ENCODE peak calls at places on chromosomes 5 and 9, in nine cellular contexts. One of them, this sample, is unnamed.
A peak's percentile ranks its signal among the peaks of the same experiment; 100 is the strongest.

GRCh38 chr9:77807846-77808749 is 160.0 kb upstream of the GNA14 start:
- DNase-seq in mucosa of gallbladder: no peak
- DNase-seq in AG08396: no peak
- DNase-seq in NCI-H69: no peak
- DNase-seq in T follicular helper cell: no peak
- DNase-seq in GM12865: no peak
- DNase-seq in naive thymus-derived CD8-positive, alpha-beta T cell: no peak
- DNase-seq in stimulated activated CD4-positive, alpha-beta T cell treated with anti-CD3 and anti-CD28 coated beads, Interleukin-4, amount 100 ng/mL, for 1 hour: no peak
- DNase-seq in BJ: no peak
- DNase-seq in this sample: no peak

GRCh38 chr9:99018653-99019052 is 74.9 kb downstream of the COL15A1 start:
- DNase-seq in mucosa of gallbladder: no peak
- DNase-seq in AG08396: no peak
- DNase-seq in NCI-H69: no peak
- DNase-seq in T follicular helper cell: no peak
- DNase-seq in GM12865: no peak
- DNase-seq in naive thymus-derived CD8-positive, alpha-beta T cell: no peak
- DNase-seq in stimulated activated CD4-positive, alpha-beta T cell treated with anti-CD3 and anti-CD28 coated beads, Interleukin-4, amount 100 ng/mL, for 1 hour: no peak
- DNase-seq in BJ: no peak
- DNase-seq in this sample: no peak

GRCh38 chr9:31776471-31776870 is 608.0 kb upstream of the ACO1 start:
- DNase-seq in mucosa of gallbladder: peak; percentile 69
- DNase-seq in AG08396: no peak
- DNase-seq in NCI-H69: peak; percentile 97
- DNase-seq in T follicular helper cell: no peak
- DNase-seq in GM12865: no peak
- DNase-seq in naive thymus-derived CD8-positive, alpha-beta T cell: no peak
- DNase-seq in stimulated activated CD4-positive, alpha-beta T cell treated with anti-CD3 and anti-CD28 coated beads, Interleukin-4, amount 100 ng/mL, for 1 hour: no peak
- DNase-seq in BJ: no peak
- DNase-seq in this sample: no peak

GRCh38 chr5:18305288-18305899 is 671.1 kb downstream of the TAF11L14 start:
- DNase-seq in mucosa of gallbladder: no peak
- DNase-seq in AG08396: peak; percentile 61
- DNase-seq in NCI-H69: peak; percentile 60
- DNase-seq in T follicular helper cell: no peak
- DNase-seq in GM12865: peak; percentile 35
- DNase-seq in naive thymus-derived CD8-positive, alpha-beta T cell: no peak
- DNase-seq in stimulated activated CD4-positive, alpha-beta T cell treated with anti-CD3 and anti-CD28 coated beads, Interleukin-4, amount 100 ng/mL, for 1 hour: no peak
- DNase-seq in BJ: no peak
- DNase-seq in this sample: no peak

GRCh38 chr5:145637396-145637795 is 197.7 kb downstream of the PRELID2 start:
- DNase-seq in mucosa of gallbladder: no peak
- DNase-seq in AG08396: no peak
- DNase-seq in NCI-H69: no peak
- DNase-seq in T follicular helper cell: no peak
- DNase-seq in GM12865: no peak
- DNase-seq in naive thymus-derived CD8-positive, alpha-beta T cell: no peak
- DNase-seq in stimulated activated CD4-positive, alpha-beta T cell treated with anti-CD3 and anti-CD28 coated beads, Interleukin-4, amount 100 ng/mL, for 1 hour: no peak
- DNase-seq in BJ: peak; percentile 45
- DNase-seq in this sample: no peak

GRCh38 chr5:56012281-56012963 is 17.7 kb upstream of the IL6ST start:
- DNase-seq in mucosa of gallbladder: no peak
- DNase-seq in AG08396: peak; percentile 35
- DNase-seq in NCI-H69: no peak
- DNase-seq in T follicular helper cell: peak; percentile 12
- DNase-seq in GM12865: peak; percentile 46
- DNase-seq in naive thymus-derived CD8-positive, alpha-beta T cell: no peak
- DNase-seq in stimulated activated CD4-positive, alpha-beta T cell treated with anti-CD3 and anti-CD28 coated beads, Interleukin-4, amount 100 ng/mL, for 1 hour: peak; percentile 6
- DNase-seq in BJ: peak; percentile 38
- DNase-seq in this sample: peak; percentile 11

GRCh38 chr5:18003784-18004183 is 369.5 kb downstream of the TAF11L14 start:
- DNase-seq in mucosa of gallbladder: no peak
- DNase-seq in AG08396: no peak
- DNase-seq in NCI-H69: no peak
- DNase-seq in T follicular helper cell: no peak
- DNase-seq in GM12865: no peak
- DNase-seq in naive thymus-derived CD8-positive, alpha-beta T cell: no peak
- DNase-seq in stimulated activated CD4-positive, alpha-beta T cell treated with anti-CD3 and anti-CD28 coated beads, Interleukin-4, amount 100 ng/mL, for 1 hour: no peak
- DNase-seq in BJ: no peak
- DNase-seq in this sample: no peak

GRCh38 chr5:44385236-44385940 is 3.8 kb downstream of the FGF10 start:
- DNase-seq in mucosa of gallbladder: no peak
- DNase-seq in AG08396: no peak
- DNase-seq in NCI-H69: peak; percentile 83
- DNase-seq in T follicular helper cell: no peak
- DNase-seq in GM12865: no peak
- DNase-seq in naive thymus-derived CD8-positive, alpha-beta T cell: no peak
- DNase-seq in stimulated activated CD4-positive, alpha-beta T cell treated with anti-CD3 and anti-CD28 coated beads, Interleukin-4, amount 100 ng/mL, for 1 hour: no peak
- DNase-seq in BJ: no peak
- DNase-seq in this sample: no peak

GRCh38 chr5:148623101-148623500 is 31.2 kb downstream of the HTR4 start:
- DNase-seq in mucosa of gallbladder: no peak
- DNase-seq in AG08396: no peak
- DNase-seq in NCI-H69: no peak
- DNase-seq in T follicular helper cell: no peak
- DNase-seq in GM12865: no peak
- DNase-seq in naive thymus-derived CD8-positive, alpha-beta T cell: no peak
- DNase-seq in stimulated activated CD4-positive, alpha-beta T cell treated with anti-CD3 and anti-CD28 coated beads, Interleukin-4, amount 100 ng/mL, for 1 hour: no peak
- DNase-seq in BJ: no peak
- DNase-seq in this sample: no peak

GRCh38 chr5:62386824-62387223 is 16.9 kb downstream of the DIMT1 start:
- DNase-seq in mucosa of gallbladder: no peak
- DNase-seq in AG08396: no peak
- DNase-seq in NCI-H69: no peak
- DNase-seq in T follicular helper cell: no peak
- DNase-seq in GM12865: no peak
- DNase-seq in naive thymus-derived CD8-positive, alpha-beta T cell: no peak
- DNase-seq in stimulated activated CD4-positive, alpha-beta T cell treated with anti-CD3 and anti-CD28 coated beads, Interleukin-4, amount 100 ng/mL, for 1 hour: no peak
- DNase-seq in BJ: no peak
- DNase-seq in this sample: no peak

GRCh38 chr5:32837211-32837610 is 126.1 kb downstream of the NPR3 start:
- DNase-seq in mucosa of gallbladder: no peak
- DNase-seq in AG08396: no peak
- DNase-seq in NCI-H69: no peak
- DNase-seq in T follicular helper cell: no peak
- DNase-seq in GM12865: no peak
- DNase-seq in naive thymus-derived CD8-positive, alpha-beta T cell: no peak
- DNase-seq in stimulated activated CD4-positive, alpha-beta T cell treated with anti-CD3 and anti-CD28 coated beads, Interleukin-4, amount 100 ng/mL, for 1 hour: no peak
- DNase-seq in BJ: no peak
- DNase-seq in this sample: no peak

GRCh38 chr5:55232194-55232984 is 1.0 kb downstream of the CCNO start:
- DNase-seq in mucosa of gallbladder: peak; percentile 24
- DNase-seq in AG08396: peak; percentile 15
- DNase-seq in NCI-H69: peak; percentile 84
- DNase-seq in T follicular helper cell: no peak
- DNase-seq in GM12865: no peak
- DNase-seq in naive thymus-derived CD8-positive, alpha-beta T cell: no peak
- DNase-seq in stimulated activated CD4-positive, alpha-beta T cell treated with anti-CD3 and anti-CD28 coated beads, Interleukin-4, amount 100 ng/mL, for 1 hour: peak; percentile 15
- DNase-seq in BJ: no peak
- DNase-seq in this sample: no peak

GRCh38 chr9:131618785-131619184 is 73.5 kb downstream of the PRRT1B start:
- DNase-seq in mucosa of gallbladder: no peak
- DNase-seq in AG08396: no peak
- DNase-seq in NCI-H69: no peak
- DNase-seq in T follicular helper cell: no peak
- DNase-seq in GM12865: no peak
- DNase-seq in naive thymus-derived CD8-positive, alpha-beta T cell: no peak
- DNase-seq in stimulated activated CD4-positive, alpha-beta T cell treated with anti-CD3 and anti-CD28 coated beads, Interleukin-4, amount 100 ng/mL, for 1 hour: no peak
- DNase-seq in BJ: no peak
- DNase-seq in this sample: no peak

GRCh38 chr5:56190500-56190899 is 42.6 kb downstream of the ANKRD55 start:
- DNase-seq in mucosa of gallbladder: peak; percentile 64
- DNase-seq in AG08396: no peak
- DNase-seq in NCI-H69: no peak
- DNase-seq in T follicular helper cell: peak; percentile 30
- DNase-seq in GM12865: no peak
- DNase-seq in naive thymus-derived CD8-positive, alpha-beta T cell: peak; percentile 43
- DNase-seq in stimulated activated CD4-positive, alpha-beta T cell treated with anti-CD3 and anti-CD28 coated beads, Interleukin-4, amount 100 ng/mL, for 1 hour: no peak
- DNase-seq in BJ: no peak
- DNase-seq in this sample: peak; percentile 52

GRCh38 chr9:93698140-93698908 is 121.9 kb downstream of the PHF2 start:
- DNase-seq in mucosa of gallbladder: no peak
- DNase-seq in AG08396: no peak
- DNase-seq in NCI-H69: peak; percentile 52
- DNase-seq in T follicular helper cell: no peak
- DNase-seq in GM12865: no peak
- DNase-seq in naive thymus-derived CD8-positive, alpha-beta T cell: no peak
- DNase-seq in stimulated activated CD4-positive, alpha-beta T cell treated with anti-CD3 and anti-CD28 coated beads, Interleukin-4, amount 100 ng/mL, for 1 hour: no peak
- DNase-seq in BJ: no peak
- DNase-seq in this sample: no peak

GRCh38 chr5:133225671-133226152 is 173.9 kb downstream of the HSPA4 start:
- DNase-seq in mucosa of gallbladder: no peak
- DNase-seq in AG08396: no peak
- DNase-seq in NCI-H69: peak; percentile 80
- DNase-seq in T follicular helper cell: no peak
- DNase-seq in GM12865: no peak
- DNase-seq in naive thymus-derived CD8-positive, alpha-beta T cell: no peak
- DNase-seq in stimulated activated CD4-positive, alpha-beta T cell treated with anti-CD3 and anti-CD28 coated beads, Interleukin-4, amount 100 ng/mL, for 1 hour: no peak
- DNase-seq in BJ: no peak
- DNase-seq in this sample: no peak

GRCh38 chr9:123933401-123933800 is 3.5 kb upstream of the DENND1A start:
- DNase-seq in mucosa of gallbladder: no peak
- DNase-seq in AG08396: peak; percentile 61
- DNase-seq in NCI-H69: peak; percentile 13
- DNase-seq in T follicular helper cell: no peak
- DNase-seq in GM12865: no peak
- DNase-seq in naive thymus-derived CD8-positive, alpha-beta T cell: no peak
- DNase-seq in stimulated activated CD4-positive, alpha-beta T cell treated with anti-CD3 and anti-CD28 coated beads, Interleukin-4, amount 100 ng/mL, for 1 hour: no peak
- DNase-seq in BJ: no peak
- DNase-seq in this sample: no peak

GRCh38 chr9:88460583-88461332 is 72.5 kb downstream of the SPIN1 start:
- DNase-seq in mucosa of gallbladder: no peak
- DNase-seq in AG08396: no peak
- DNase-seq in NCI-H69: peak; percentile 86
- DNase-seq in T follicular helper cell: no peak
- DNase-seq in GM12865: no peak
- DNase-seq in naive thymus-derived CD8-positive, alpha-beta T cell: no peak
- DNase-seq in stimulated activated CD4-positive, alpha-beta T cell treated with anti-CD3 and anti-CD28 coated beads, Interleukin-4, amount 100 ng/mL, for 1 hour: no peak
- DNase-seq in BJ: no peak
- DNase-seq in this sample: no peak

GRCh38 chr5:2207109-2207399 is 324.3 kb upstream of the IRX4 start:
- DNase-seq in mucosa of gallbladder: no peak
- DNase-seq in AG08396: no peak
- DNase-seq in NCI-H69: no peak
- DNase-seq in T follicular helper cell: no peak
- DNase-seq in GM12865: no peak
- DNase-seq in naive thymus-derived CD8-positive, alpha-beta T cell: no peak
- DNase-seq in stimulated activated CD4-positive, alpha-beta T cell treated with anti-CD3 and anti-CD28 coated beads, Interleukin-4, amount 100 ng/mL, for 1 hour: no peak
- DNase-seq in BJ: no peak
- DNase-seq in this sample: no peak

GRCh38 chr9:618478-618877 is 223.0 kb upstream of the DMRT1 start:
- DNase-seq in mucosa of gallbladder: no peak
- DNase-seq in AG08396: peak; percentile 12
- DNase-seq in NCI-H69: no peak
- DNase-seq in T follicular helper cell: no peak
- DNase-seq in GM12865: no peak
- DNase-seq in naive thymus-derived CD8-positive, alpha-beta T cell: no peak
- DNase-seq in stimulated activated CD4-positive, alpha-beta T cell treated with anti-CD3 and anti-CD28 coated beads, Interleukin-4, amount 100 ng/mL, for 1 hour: no peak
- DNase-seq in BJ: no peak
- DNase-seq in this sample: no peak

GRCh38 chr9:68947015-68947414 is 66.9 kb downstream of the PRKACG start:
- DNase-seq in mucosa of gallbladder: no peak
- DNase-seq in AG08396: no peak
- DNase-seq in NCI-H69: peak; percentile 71
- DNase-seq in T follicular helper cell: no peak
- DNase-seq in GM12865: no peak
- DNase-seq in naive thymus-derived CD8-positive, alpha-beta T cell: no peak
- DNase-seq in stimulated activated CD4-positive, alpha-beta T cell treated with anti-CD3 and anti-CD28 coated beads, Interleukin-4, amount 100 ng/mL, for 1 hour: no peak
- DNase-seq in BJ: no peak
- DNase-seq in this sample: no peak

GRCh38 chr9:83981126-83981871 is 694 bp downstream of the RMI1 start:
- DNase-seq in mucosa of gallbladder: peak; percentile 23
- DNase-seq in AG08396: peak; percentile 51
- DNase-seq in NCI-H69: peak; percentile 84
- DNase-seq in T follicular helper cell: no peak
- DNase-seq in GM12865: peak; percentile 60
- DNase-seq in naive thymus-derived CD8-positive, alpha-beta T cell: no peak
- DNase-seq in stimulated activated CD4-positive, alpha-beta T cell treated with anti-CD3 and anti-CD28 coated beads, Interleukin-4, amount 100 ng/mL, for 1 hour: no peak
- DNase-seq in BJ: no peak
- DNase-seq in this sample: no peak

GRCh38 chr5:177455036-177455660 is 8.5 kb downstream of the PRR7 start:
- DNase-seq in mucosa of gallbladder: peak; percentile 85
- DNase-seq in AG08396: peak; percentile 77
- DNase-seq in NCI-H69: peak; percentile 96
- DNase-seq in T follicular helper cell: peak; percentile 89
- DNase-seq in GM12865: peak; percentile 93
- DNase-seq in naive thymus-derived CD8-positive, alpha-beta T cell: peak; percentile 89
- DNase-seq in stimulated activated CD4-positive, alpha-beta T cell treated with anti-CD3 and anti-CD28 coated beads, Interleukin-4, amount 100 ng/mL, for 1 hour: peak; percentile 95
- DNase-seq in BJ: no peak
- DNase-seq in this sample: peak; percentile 89

GRCh38 chr5:40991168-40991980 is 79.8 kb downstream of the MROH2B start:
- DNase-seq in mucosa of gallbladder: peak; percentile 85
- DNase-seq in AG08396: peak; percentile 39
- DNase-seq in NCI-H69: no peak
- DNase-seq in T follicular helper cell: no peak
- DNase-seq in GM12865: no peak
- DNase-seq in naive thymus-derived CD8-positive, alpha-beta T cell: no peak
- DNase-seq in stimulated activated CD4-positive, alpha-beta T cell treated with anti-CD3 and anti-CD28 coated beads, Interleukin-4, amount 100 ng/mL, for 1 hour: no peak
- DNase-seq in BJ: no peak
- DNase-seq in this sample: no peak

GRCh38 chr5:178244566-178244965 is 12.0 kb upstream of the PHYKPL start:
- DNase-seq in mucosa of gallbladder: no peak
- DNase-seq in AG08396: peak; percentile 41
- DNase-seq in NCI-H69: no peak
- DNase-seq in T follicular helper cell: no peak
- DNase-seq in GM12865: no peak
- DNase-seq in naive thymus-derived CD8-positive, alpha-beta T cell: no peak
- DNase-seq in stimulated activated CD4-positive, alpha-beta T cell treated with anti-CD3 and anti-CD28 coated beads, Interleukin-4, amount 100 ng/mL, for 1 hour: no peak
- DNase-seq in BJ: no peak
- DNase-seq in this sample: no peak

GRCh38 chr5:79792518-79792917 is 102.9 kb downstream of the CMYA5 start:
- DNase-seq in mucosa of gallbladder: no peak
- DNase-seq in AG08396: no peak
- DNase-seq in NCI-H69: no peak
- DNase-seq in T follicular helper cell: no peak
- DNase-seq in GM12865: no peak
- DNase-seq in naive thymus-derived CD8-positive, alpha-beta T cell: no peak
- DNase-seq in stimulated activated CD4-positive, alpha-beta T cell treated with anti-CD3 and anti-CD28 coated beads, Interleukin-4, amount 100 ng/mL, for 1 hour: no peak
- DNase-seq in BJ: no peak
- DNase-seq in this sample: no peak

GRCh38 chr9:7668541-7668940 is 131.0 kb downstream of the DMAC1 start:
- DNase-seq in mucosa of gallbladder: no peak
- DNase-seq in AG08396: no peak
- DNase-seq in NCI-H69: no peak
- DNase-seq in T follicular helper cell: no peak
- DNase-seq in GM12865: no peak
- DNase-seq in naive thymus-derived CD8-positive, alpha-beta T cell: no peak
- DNase-seq in stimulated activated CD4-positive, alpha-beta T cell treated with anti-CD3 and anti-CD28 coated beads, Interleukin-4, amount 100 ng/mL, for 1 hour: no peak
- DNase-seq in BJ: no peak
- DNase-seq in this sample: no peak

GRCh38 chr5:44603496-44604272 is 205.1 kb upstream of the MRPS30 start:
- DNase-seq in mucosa of gallbladder: no peak
- DNase-seq in AG08396: no peak
- DNase-seq in NCI-H69: peak; percentile 44
- DNase-seq in T follicular helper cell: no peak
- DNase-seq in GM12865: peak; percentile 1
- DNase-seq in naive thymus-derived CD8-positive, alpha-beta T cell: no peak
- DNase-seq in stimulated activated CD4-positive, alpha-beta T cell treated with anti-CD3 and anti-CD28 coated beads, Interleukin-4, amount 100 ng/mL, for 1 hour: no peak
- DNase-seq in BJ: no peak
- DNase-seq in this sample: no peak

GRCh38 chr9:136059851-136060670 is 35.0 kb downstream of the NACC2 start:
- DNase-seq in mucosa of gallbladder: no peak
- DNase-seq in AG08396: no peak
- DNase-seq in NCI-H69: no peak
- DNase-seq in T follicular helper cell: no peak
- DNase-seq in GM12865: no peak
- DNase-seq in naive thymus-derived CD8-positive, alpha-beta T cell: no peak
- DNase-seq in stimulated activated CD4-positive, alpha-beta T cell treated with anti-CD3 and anti-CD28 coated beads, Interleukin-4, amount 100 ng/mL, for 1 hour: no peak
- DNase-seq in BJ: peak; percentile 63
- DNase-seq in this sample: no peak

GRCh38 chr9:72480931-72481330 is 40.5 kb upstream of the TMC1 start:
- DNase-seq in mucosa of gallbladder: no peak
- DNase-seq in AG08396: peak; percentile 39
- DNase-seq in NCI-H69: peak; percentile 45
- DNase-seq in T follicular helper cell: no peak
- DNase-seq in GM12865: no peak
- DNase-seq in naive thymus-derived CD8-positive, alpha-beta T cell: no peak
- DNase-seq in stimulated activated CD4-positive, alpha-beta T cell treated with anti-CD3 and anti-CD28 coated beads, Interleukin-4, amount 100 ng/mL, for 1 hour: no peak
- DNase-seq in BJ: no peak
- DNase-seq in this sample: no peak

GRCh38 chr5:134458234-134458633 is 46.6 kb upstream of the CDKN2AIPNL start:
- DNase-seq in mucosa of gallbladder: no peak
- DNase-seq in AG08396: peak; percentile 53
- DNase-seq in NCI-H69: no peak
- DNase-seq in T follicular helper cell: no peak
- DNase-seq in GM12865: no peak
- DNase-seq in naive thymus-derived CD8-positive, alpha-beta T cell: no peak
- DNase-seq in stimulated activated CD4-positive, alpha-beta T cell treated with anti-CD3 and anti-CD28 coated beads, Interleukin-4, amount 100 ng/mL, for 1 hour: no peak
- DNase-seq in BJ: no peak
- DNase-seq in this sample: no peak